ENCODE peak calls at places on chromosomes 3 and 15, in six cellular contexts. T is mesenchymal stem cell, O is stomach, Z is GM23248, Q is ovary, L is right cardiac atrium. R is an unnamed sample.

GRCh38 chr3:120894285-120894684 is 13.7 kb upstream of the STXBP5L start:
- DNase-seq in O (no peak), L (no peak), Q (peak; percentile 39), T (no peak), Z (no peak), R (no peak)

GRCh38 chr15:29692527-29692926 is 129.7 kb downstream of the TJP1 start:
- DNase-seq in T (no peak), O (no peak), L (no peak), Z (no peak), Q (no peak), R (no peak)

GRCh38 chr3:194327414-194328079 is 23.6 kb downstream of the CPN2 start:
- DNase-seq in O (no peak), L (no peak), Q (no peak), T (peak; percentile 52), Z (no peak), R (no peak)

GRCh38 chr15:67251318-67251717 is 3.1 kb downstream of the AAGAB start:
- DNase-seq in O (no peak), Z (no peak), T (no peak), Q (no peak), L (no peak), R (no peak)

GRCh38 chr3:28699283-28699682 is 350.7 kb upstream of the AZI2 start:
- DNase-seq in Z (peak; percentile 4), T (no peak), Q (no peak), L (no peak), O (no peak), R (no peak)

GRCh38 chr15:75785771-75786563 is 57.3 kb upstream of the UBE2Q2 start:
- DNase-seq in Q (no peak), O (no peak), T (peak; percentile 44), L (no peak), Z (peak; percentile 35), R (peak; percentile 72)

GRCh38 chr3:102533784-102534183 is 99.0 kb downstream of the ZPLD1 start:
- DNase-seq in Q (no peak), O (no peak), Z (no peak), L (no peak), T (no peak), R (no peak)

GRCh38 chr15:96735621-96736020 is 405.1 kb downstream of the NR2F2 start:
- DNase-seq in Z (no peak), Q (no peak), O (no peak), T (no peak), L (no peak), R (no peak)

GRCh38 chr3:53493997-53494791 is at the start of gene CACNA1D:
- DNase-seq in Z (peak; percentile 42), O (peak; percentile 71), Q (peak; percentile 29), T (no peak), L (peak; percentile 21), R (peak; percentile 4)

GRCh38 chr15:55914446-55914845 is 79.0 kb downstream of the NEDD4 start:
- DNase-seq in T (peak; percentile 39), O (no peak), L (no peak), Q (no peak), Z (peak; percentile 39), R (no peak)

GRCh38 chr3:150899141-150899540 is 6.1 kb downstream of the MINDY4B start:
- DNase-seq in T (no peak), L (no peak), Z (no peak), Q (no peak), O (no peak), R (no peak)

GRCh38 chr15:43361313-43361903 is 9.4 kb downstream of the ZSCAN29 start:
- DNase-seq in O (no peak), T (no peak), L (no peak), Z (peak; percentile 19), Q (no peak), R (no peak)

GRCh38 chr15:38894260-38894948 is 329.8 kb upstream of the RASGRP1 start:
- DNase-seq in L (no peak), Q (no peak), T (peak; percentile 86), Z (peak; percentile 87), O (no peak), R (no peak)

GRCh38 chr15:37016287-37016686 is 84.1 kb downstream of the MEIS2 start:
- DNase-seq in O (no peak), Z (peak; percentile 90), L (peak; percentile 36), Q (peak; percentile 66), T (peak; percentile 82), R (no peak)

GRCh38 chr15:56339594-56339993 is 25.6 kb upstream of the TEX9 start:
- DNase-seq in L (no peak), Z (peak; percentile 43), T (no peak), O (no peak), Q (no peak), R (peak; percentile 8)

GRCh38 chr15:79967331-79968182 is 3.4 kb downstream of the BCL2A1 start:
- DNase-seq in Q (no peak), T (no peak), Z (no peak), L (no peak), O (no peak), R (no peak)

GRCh38 chr3:66047321-66048050 is 8.8 kb upstream of the MAGI1 start:
- DNase-seq in Z (peak; percentile 95), L (peak; percentile 63), O (no peak), Q (peak; percentile 25), T (peak; percentile 50), R (no peak)

GRCh38 chr3:151319613-151320012 is 3.0 kb upstream of the GPR87 start:
- DNase-seq in T (no peak), O (no peak), L (no peak), Q (no peak), Z (peak; percentile 57), R (no peak)

GRCh38 chr3:71102111-71103039 is 481.2 kb downstream of the FOXP1 start:
- DNase-seq in O (no peak), L (no peak), T (peak; percentile 96), Q (no peak), Z (peak; percentile 96), R (peak; percentile 17)

GRCh38 chr3:150256782-150257181 is 151.3 kb upstream of the TSC22D2 start:
- DNase-seq in L (no peak), Q (no peak), T (no peak), O (no peak), Z (no peak), R (peak; percentile 53)

GRCh38 chr15:41241251-41241964 is 10.3 kb downstream of the CHP1 start:
- DNase-seq in O (peak; percentile 81), Q (no peak), L (no peak), T (no peak), Z (no peak), R (peak; percentile 64)

GRCh38 chr15:29270976-29271375 is 1.4 kb upstream of the NSMCE3 start:
- DNase-seq in Q (no peak), T (no peak), O (no peak), Z (peak; percentile 49), L (no peak), R (no peak)

GRCh38 chr3:168511428-168512014 is 415.8 kb upstream of the GOLIM4 start:
- DNase-seq in L (no peak), T (peak; percentile 9), Z (peak; percentile 52), O (no peak), Q (no peak), R (peak; percentile 12)

GRCh38 chr3:99659965-99660364 is 21.6 kb downstream of the COL8A1 start:
- DNase-seq in O (no peak), L (no peak), Z (peak; percentile 69), T (peak; percentile 95), Q (no peak), R (no peak)

GRCh38 chr15:26888761-26889160 is 21.9 kb downstream of the GABRA5 start:
- DNase-seq in O (peak; percentile 61), Z (no peak), Q (no peak), T (no peak), L (no peak), R (no peak)

GRCh38 chr3:193347507-193348501 is 30.7 kb downstream of the ATP13A5 start:
- DNase-seq in Z (no peak), L (no peak), O (no peak), T (no peak), Q (no peak), R (no peak)

GRCh38 chr3:141680620-141681389 is 57.3 kb upstream of the RNF7 start:
- DNase-seq in L (peak; percentile 22), O (no peak), Q (no peak), Z (peak; percentile 67), T (peak; percentile 39), R (peak; percentile 75)

GRCh38 chr15:101228313-101228712 is 23.5 kb downstream of the CHSY1 start:
- DNase-seq in O (no peak), Z (no peak), T (no peak), Q (no peak), L (no peak), R (no peak)

GRCh38 chr3:120062474-120062873 is 31.8 kb downstream of the GSK3B start:
- DNase-seq in Q (no peak), O (no peak), Z (peak; percentile 5), T (peak; percentile 13), L (no peak), R (no peak)

GRCh38 chr15:85725019-85725418 is 69.7 kb downstream of the KLHL25 start:
- DNase-seq in O (no peak), Q (peak; percentile 50), L (no peak), T (no peak), Z (peak; percentile 56), R (no peak)

GRCh38 chr3:12866836-12867235 is 25.5 kb upstream of the RPL32 start:
- DNase-seq in T (no peak), Z (no peak), Q (no peak), L (no peak), O (no peak), R (no peak)
- H3K27ac ChIP-seq in T (no peak overlapping the region), Z (no peak overlapping the region), Q (no peak overlapping the region), L (no peak overlapping the region), O (no peak overlapping the region), R (no peak overlapping the region)

GRCh38 chr15:64014995-64015394 is 31.3 kb downstream of the DAPK2 start:
- DNase-seq in T (no peak), Q (no peak), O (peak; percentile 83), Z (no peak), L (peak; percentile 40), R (no peak)
- H3K4me1 ChIP-seq in T (peaks cover 16% of the 10 kb centered on the region), Q (no peaks in the 10 kb centered on the region), O (peaks cover 96% of the 10 kb centered on the region), Z (peaks cover 57% of the 10 kb centered on the region), L (peaks cover 12% of the 10 kb centered on the region), R (peaks cover 27% of the 10 kb centered on the region)

DNA sequence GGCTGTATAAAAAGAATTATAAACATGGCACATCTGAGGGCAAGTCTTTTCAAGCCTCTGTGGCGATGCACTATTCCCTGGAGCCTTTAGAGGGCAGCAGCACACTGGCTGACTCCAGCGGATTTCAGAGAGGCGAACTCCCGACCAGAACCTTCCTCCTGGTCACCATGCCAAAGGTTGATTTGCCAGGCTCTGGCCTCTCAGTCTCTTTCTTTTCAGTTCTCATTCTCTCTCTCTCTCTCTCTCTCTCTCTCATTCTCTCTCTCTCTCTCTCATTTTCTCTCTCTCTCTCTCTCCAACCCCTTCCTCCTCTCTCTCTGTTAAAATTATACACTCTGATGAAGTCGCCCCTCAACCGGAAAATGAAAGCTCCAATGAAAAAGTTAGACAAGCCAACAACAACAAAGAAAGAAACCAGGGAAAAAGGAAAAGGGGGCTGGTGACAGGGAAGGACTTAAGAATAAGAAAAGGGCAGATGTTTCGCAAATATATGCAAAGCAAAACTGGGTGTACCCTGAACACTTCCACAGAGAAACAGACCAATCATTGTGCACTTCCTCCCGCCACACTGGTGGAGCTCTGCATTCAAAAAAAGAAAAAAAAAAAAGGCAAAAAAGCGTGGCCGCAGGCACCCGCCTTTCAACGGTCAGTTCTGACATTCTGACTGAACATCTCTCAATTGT is 90.2 kb downstream of the TIGIT start:
- DNase-seq in Z (peak; percentile 93), Q (peak; percentile 82), T (peak; percentile 77), L (peak; percentile 81), O (peak; percentile 78), R (peak; percentile 88)
- H3K4me3 ChIP-seq in Z (peak overlapping the region; percentile 80), Q (peak overlapping the region; percentile 42), T (no peak overlapping the region), L (peak overlapping the region; percentile 81), O (peak overlapping the region; percentile 53), R (peak overlapping the region; percentile 35)

DNA sequence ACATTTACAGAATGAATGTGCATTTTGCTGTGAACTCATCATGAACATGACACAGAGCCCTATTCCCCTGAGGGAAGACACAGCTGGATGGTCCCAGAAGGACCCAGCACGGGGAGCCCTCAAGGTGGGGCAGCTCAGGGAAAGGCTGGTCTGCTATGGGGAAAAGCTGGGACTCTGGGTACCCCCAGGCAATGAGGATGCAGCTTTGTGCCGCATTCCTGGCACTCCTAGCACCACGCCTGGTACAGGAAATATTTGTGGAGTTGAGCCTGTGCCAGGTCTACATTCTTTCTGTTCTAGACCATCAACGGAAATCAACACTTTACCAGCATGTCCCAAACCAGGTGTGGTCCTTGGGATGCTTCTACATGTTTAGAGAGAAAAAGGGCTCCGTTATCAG is 74.0 kb downstream of the SRGAP3 start:
- DNase-seq in Z (peak; percentile 13), T (no peak), L (no peak), Q (no peak), O (peak; percentile 66), R (no peak)
- H3K27ac ChIP-seq in Z (no peak overlapping the region), T (peak overlapping the region; percentile 2), L (no peak overlapping the region), Q (no peak overlapping the region), O (no peak overlapping the region), R (no peak overlapping the region)

R was measured in A673.